ENCODE peak calls at places on chromosomes 2 and 18, in four cellular contexts. X is stomach, U is Peyer's patch, Q is IMR-90. M is an unnamed sample.

GRCh38 chr2:9207641-9208301 is 1.2 kb downstream of the ASAP2 start:
- DNase-seq in U (no peak), X (peak; percentile 49), Q (no peak), M (no peak)

GRCh38 chr2:96532641-96533291 is 3.8 kb upstream of the ARID5A start:
- DNase-seq in U (no peak), Q (no peak), X (no peak), M (no peak)

GRCh38 chr2:168212866-168213265 is 34.5 kb downstream of the STK39 start:
- DNase-seq in U (no peak), X (no peak), Q (peak; percentile 82), M (no peak)

GRCh38 chr18:10457798-10458197 is 3.4 kb downstream of the APCDD1 start:
- DNase-seq in U (no peak), Q (peak; percentile 24), X (no peak), M (no peak)

GRCh38 chr2:160621748-160622147 is 128.1 kb upstream of the RBMS1 start:
- DNase-seq in U (no peak), Q (peak; percentile 68), X (no peak), M (no peak)

GRCh38 chr18:3538954-3539617 is 89.1 kb downstream of the TGIF1 start:
- DNase-seq in X (no peak), Q (no peak), U (no peak), M (no peak)

GRCh38 chr2:216915548-216916128 is 55.8 kb upstream of the TNP1 start:
- DNase-seq in U (no peak), X (no peak), Q (no peak), M (no peak)

GRCh38 chr18:55351220-55351619 is 236.8 kb downstream of the TCF4 start:
- DNase-seq in U (no peak), X (no peak), Q (peak; percentile 52), M (no peak)

GRCh38 chr2:112055833-112056625 is 960 bp downstream of the TMEM87B start:
- DNase-seq in U (peak; percentile 59), X (peak; percentile 60), Q (peak; percentile 95), M (peak; percentile 92)

GRCh38 chr2:150630587-150631235 is 143.2 kb upstream of the RND3 start:
- DNase-seq in U (no peak), Q (peak; percentile 32), X (no peak), M (no peak)

GRCh38 chr2:69163109-69163508 is 150.1 kb downstream of the ANTXR1 start:
- DNase-seq in X (no peak), U (no peak), Q (peak; percentile 88), M (peak; percentile 37)

GRCh38 chr2:64104944-64105343 is 39.3 kb downstream of the PELI1 start:
- DNase-seq in X (no peak), U (no peak), Q (no peak), M (no peak)

DNA sequence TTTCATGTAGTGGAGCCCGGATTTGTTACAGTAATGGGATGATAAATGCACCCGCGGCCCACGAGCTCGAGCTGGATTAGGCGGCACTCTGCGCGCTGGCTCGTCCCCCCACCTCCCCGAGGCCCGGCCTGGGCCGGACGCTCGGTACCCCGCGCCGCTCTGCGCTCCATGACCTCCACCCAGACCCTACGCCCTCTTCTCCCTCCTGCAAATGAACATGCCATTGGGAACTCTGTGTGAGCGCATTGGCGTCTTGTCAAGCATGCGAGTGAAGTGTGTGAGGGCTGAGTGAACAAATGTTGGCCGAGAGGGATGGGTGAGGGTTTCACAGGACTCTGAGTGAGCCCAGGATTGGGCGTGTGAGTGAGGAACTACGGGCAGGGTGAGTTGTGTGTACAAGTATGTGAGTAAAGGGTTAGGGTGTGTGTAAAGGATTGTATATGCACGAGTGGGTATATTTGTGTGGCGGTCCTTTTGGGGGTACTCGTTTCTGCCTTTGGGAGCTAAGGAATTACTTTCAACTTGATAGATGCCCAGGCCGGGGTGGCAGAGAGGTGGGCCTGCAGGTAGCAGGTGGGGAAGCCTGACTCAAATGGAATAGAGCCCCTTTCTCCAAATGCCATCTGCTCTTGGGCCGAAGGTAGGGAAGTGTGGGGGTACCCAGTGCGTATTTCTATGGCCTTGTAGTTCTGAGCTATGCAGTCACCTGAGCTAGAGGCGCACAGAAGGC is 2.9 kb upstream of the EN1 start:
- DNase-seq in X (no peak), U (no peak), Q (no peak), M (no peak)
- H3K4me1 ChIP-seq in X (peaks cover 78% of the 10 kb centered on the region), U (peaks cover 8% of the 10 kb centered on the region), Q (no peaks in the 10 kb centered on the region), M (peaks cover 18% of the 10 kb centered on the region)

DNA sequence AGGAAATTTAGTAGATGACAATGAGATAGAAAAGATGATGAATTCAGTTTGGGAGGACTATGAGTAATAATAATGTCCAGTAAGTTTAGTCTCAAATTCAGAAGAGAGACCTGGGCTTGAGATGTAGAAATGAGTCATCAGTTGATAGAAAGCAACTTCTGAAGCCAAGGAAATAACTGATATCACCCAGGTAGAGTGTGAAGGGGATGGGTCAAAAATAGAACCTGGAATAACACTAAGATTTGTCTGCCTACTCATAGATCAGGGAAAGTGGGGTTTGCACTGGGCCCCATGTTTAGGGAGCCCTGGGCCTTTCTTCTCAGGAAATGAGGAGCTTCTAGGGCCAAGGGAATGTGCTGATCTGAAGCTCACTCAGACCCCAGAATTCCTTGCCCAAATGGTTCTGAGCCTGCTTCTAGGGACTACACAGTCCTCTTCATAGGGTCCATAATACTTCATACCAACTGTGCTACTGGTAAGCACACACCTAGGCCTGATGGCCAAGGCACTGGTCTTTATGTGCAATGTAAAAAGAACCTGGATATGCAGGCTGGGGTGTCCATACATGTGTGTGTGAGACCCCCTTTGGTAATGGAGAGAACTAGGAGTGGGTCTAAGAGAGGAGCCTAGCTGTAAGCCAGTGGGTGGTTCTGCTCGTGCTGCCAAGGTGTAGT is 141.2 kb downstream of the IKZF2 start:
- DNase-seq in Q (no peak), U (no peak), X (no peak), M (no peak)
- TF ChIP-seq POLR2A in Q (no peak), U (no peak), X (no peak), M (no peak)

GRCh38 chr2:60890393-60890707 is 9.0 kb downstream of the REL start:
- DNase-seq in Q (no peak), U (no peak), X (no peak), M (no peak)

GRCh38 chr2:60885683-60886082 is 4.3 kb downstream of the REL start:
- DNase-seq in U (no peak), X (no peak), Q (no peak), M (no peak)

GRCh38 chr2:60888853-60889252 is 7.5 kb downstream of the REL start:
- DNase-seq in X (no peak), Q (no peak), U (no peak), M (no peak)

GRCh38 chr2:60886962-60887361 is 5.6 kb downstream of the REL start:
- DNase-seq in X (no peak), U (no peak), Q (no peak), M (no peak)

DNA sequence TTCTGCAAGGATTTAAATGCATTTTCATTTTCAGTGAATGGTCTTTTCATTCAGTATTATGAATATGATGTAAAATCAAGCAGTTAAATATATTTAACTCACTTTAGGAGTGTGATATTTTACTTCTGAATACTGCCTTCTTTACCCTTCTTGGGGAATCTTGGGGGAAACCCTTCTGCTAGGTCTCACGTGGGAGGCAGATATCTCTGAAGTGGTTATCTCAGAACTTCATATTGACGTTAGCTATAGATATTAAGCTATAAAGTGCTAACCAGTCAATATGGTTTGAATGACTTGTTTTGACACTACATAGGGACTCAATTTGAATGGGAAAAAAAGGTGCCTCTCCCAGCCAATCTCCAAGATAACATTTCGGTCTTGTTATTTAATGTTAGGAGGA is 9.8 kb downstream of the REL start:
- DNase-seq in U (no peak), X (no peak), Q (no peak), M (no peak)
- H3K4me1 ChIP-seq in U (no peaks in the 10 kb centered on the region), X (peaks cover 15% of the 10 kb centered on the region), Q (no peaks in the 10 kb centered on the region), M (no peaks in the 10 kb centered on the region)

DNA sequence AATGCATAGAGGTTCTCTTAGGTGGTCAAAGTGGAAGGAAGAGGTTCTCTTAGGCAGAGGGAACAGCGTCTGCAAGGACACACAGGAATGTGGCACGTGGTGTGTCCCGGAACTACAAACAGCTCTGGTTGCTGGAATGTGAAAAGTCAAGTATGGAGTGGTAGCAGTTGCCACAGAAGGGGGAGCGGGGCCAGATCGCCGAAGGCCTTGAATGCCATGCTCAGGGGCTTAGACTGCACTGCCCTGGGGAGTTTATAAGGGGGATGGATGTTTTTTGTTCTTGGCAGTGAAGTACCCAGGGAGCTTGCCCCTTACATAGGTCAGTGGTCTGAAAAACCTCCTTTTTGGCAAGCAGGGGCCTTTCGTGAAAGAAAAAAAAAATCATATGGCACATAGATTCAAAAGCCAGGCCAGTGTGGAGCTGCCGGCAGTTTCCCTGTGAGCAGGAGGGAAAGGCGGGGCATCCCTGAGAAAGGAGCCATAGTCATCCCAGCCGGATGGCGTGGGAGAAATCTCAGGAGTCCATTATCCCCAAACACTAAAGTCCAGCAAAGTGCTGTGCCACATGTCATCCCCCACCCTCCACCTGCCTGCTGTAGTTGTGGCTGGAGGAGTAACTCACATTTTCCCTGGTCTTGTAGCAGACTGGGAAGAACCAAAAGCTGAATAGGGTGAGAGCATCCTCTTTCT is 45.4 kb downstream of the GORASP2 start:
- DNase-seq in Q (no peak), X (peak; percentile 31), U (no peak), M (no peak)
- TF ChIP-seq POLR2A in Q (no peak), X (no peak), U (no peak), M (no peak)

GRCh38 chr18:31244737-31245432 is 73.1 kb upstream of the DSG1 start:
- DNase-seq in Q (no peak), X (no peak), U (no peak), M (no peak)

GRCh38 chr18:31241900-31242409 is 76.0 kb upstream of the DSG1 start:
- DNase-seq in X (no peak), Q (peak; percentile 16), U (no peak), M (no peak)

GRCh38 chr18:31241425-31241824 is 76.5 kb upstream of the DSG1 start:
- DNase-seq in Q (no peak), U (no peak), X (no peak), M (no peak)

GRCh38 chr18:31245820-31246219 is 72.1 kb upstream of the DSG1 start:
- DNase-seq in Q (no peak), U (no peak), X (no peak), M (no peak)

DNA sequence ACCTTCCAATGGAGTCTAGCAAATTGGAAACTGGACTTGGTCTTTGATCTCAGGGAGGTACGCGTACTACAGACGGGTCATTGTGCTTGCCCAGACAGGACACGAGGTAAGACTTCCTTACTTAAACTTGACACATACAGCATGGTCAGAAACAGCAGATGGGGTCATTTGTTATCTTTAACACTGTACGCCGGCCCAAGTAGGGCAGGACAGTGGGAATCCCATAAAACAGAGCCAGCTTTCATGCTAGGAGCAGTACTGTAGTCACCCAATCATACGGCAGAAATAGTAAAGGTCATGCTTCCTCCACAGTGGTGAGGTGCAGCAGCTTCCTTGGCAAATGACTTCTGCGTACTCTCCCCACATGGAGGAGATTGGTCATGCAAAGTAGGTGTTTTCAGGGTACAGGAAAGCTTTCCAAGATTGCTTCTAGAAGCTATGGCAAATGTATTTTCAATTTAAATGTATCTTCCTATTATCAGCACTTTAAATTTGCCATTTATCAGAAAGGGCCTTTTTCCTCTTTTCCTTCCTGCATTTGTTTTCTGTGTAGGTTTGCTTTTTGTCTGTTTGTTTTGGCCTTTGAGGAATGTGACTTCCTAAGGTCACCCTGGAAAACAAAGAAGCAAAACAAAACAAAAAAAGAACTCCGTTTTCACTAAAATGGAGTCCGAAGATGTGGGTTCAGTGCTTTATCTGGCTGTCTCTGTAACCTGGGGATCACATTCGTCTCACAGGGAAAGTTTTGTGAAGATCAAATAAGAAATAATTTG is 74.0 kb upstream of the DSG1 start:
- DNase-seq in Q (no peak), U (no peak), X (no peak), M (no peak)
- H3K4me1 ChIP-seq in Q (no peaks in the 10 kb centered on the region), U (no peaks in the 10 kb centered on the region), X (peaks cover 17% of the 10 kb centered on the region), M (no peaks in the 10 kb centered on the region)

M was measured in adrenal gland.